ENCODE peak calls at places on chromosome 22, in four cellular contexts. H is WTC11, G is SK-N-SH, X is K562. S is an unnamed sample.

GRCh38 chr22:27871306-27872014 is 47.6 kb downstream of the PITPNB start:
- DNase-seq in H (no peak), G (no peak), X (no peak), S (no peak)

GRCh38 chr22:42969348-42969975 is 45.5 kb downstream of the PACSIN2 start:
- DNase-seq in H (no peak), G (no peak), X (no peak), S (no peak)

GRCh38 chr22:46997311-46997970 is 235.0 kb downstream of the TBC1D22A start:
- DNase-seq in H (no peak), G (no peak), X (no peak), S (no peak)

GRCh38 chr22:30286813-30287625 is 2.3 kb downstream of the CASTOR1 start:
- DNase-seq in H (peak; percentile 95), G (peak; percentile 85), X (peak; percentile 76), S (peak; percentile 98)

GRCh38 chr22:47310601-47311000 is 548.2 kb downstream of the TBC1D22A start:
- DNase-seq in H (no peak), G (no peak), X (no peak), S (no peak)

GRCh38 chr22:44901301-44901700 is 108.5 kb downstream of the PHF21B start:
- DNase-seq in H (no peak), G (no peak), X (no peak), S (no peak)

GRCh38 chr22:27409299-27409698 is 392.3 kb downstream of the MN1 start:
- DNase-seq in H (no peak), G (no peak), X (no peak), S (no peak)

GRCh38 chr22:46076651-46077339 is 73.5 kb upstream of the PPARA start:
- DNase-seq in H (peak; percentile 7), G (no peak), X (no peak), S (no peak)

GRCh38 chr22:44755956-44756361 is 3.6 kb downstream of the ARHGAP8 start:
- DNase-seq in H (no peak), G (no peak), X (no peak), S (no peak)

GRCh38 chr22:32354360-32355351 is 3.0 kb upstream of the RFPL3 start:
- DNase-seq in H (no peak), G (no peak), X (peak; percentile 30), S (no peak)

GRCh38 chr22:32306561-32306960 is 51.1 kb upstream of the RFPL3 start:
- DNase-seq in H (no peak), G (no peak), X (no peak), S (peak; percentile 24)

GRCh38 chr22:37752189-37753061 is 55.3 kb upstream of the GCAT start:
- DNase-seq in H (no peak), G (peak; percentile 94), X (no peak), S (no peak)

GRCh38 chr22:29512031-29512430 is 32.0 kb downstream of the NEFH start:
- DNase-seq in H (no peak), G (no peak), X (no peak), S (no peak)

GRCh38 chr22:24803064-24803542 is 2.9 kb upstream of the SGSM1 start:
- DNase-seq in H (peak; percentile 94), G (peak; percentile 78), X (peak; percentile 55), S (peak; percentile 97)

GRCh38 chr22:31898911-31899310 is 45.4 kb upstream of the YWHAH start:
- DNase-seq in H (no peak), G (peak; percentile 45), X (no peak), S (no peak)

GRCh38 chr22:32539631-32540449 is 65.2 kb downstream of the FBXO7 start:
- DNase-seq in H (no peak), G (no peak), X (peak; percentile 54), S (no peak)

GRCh38 chr22:22565991-22566390 is 6.9 kb upstream of the PRAME start:
- DNase-seq in H (no peak), G (no peak), X (no peak), S (no peak)

GRCh38 chr22:20319041-20319744 is 667 bp downstream of the DGCR6L start:
- DNase-seq in H (peak; percentile 38), G (peak; percentile 43), X (peak; percentile 74), S (peak; percentile 48)

GRCh38 chr22:20319745-20320658 is at the start of gene DGCR6L:
- DNase-seq in H (peak; percentile 97), G (peak; percentile 98), X (peak; percentile 100), S (peak; percentile 97)

DNA sequence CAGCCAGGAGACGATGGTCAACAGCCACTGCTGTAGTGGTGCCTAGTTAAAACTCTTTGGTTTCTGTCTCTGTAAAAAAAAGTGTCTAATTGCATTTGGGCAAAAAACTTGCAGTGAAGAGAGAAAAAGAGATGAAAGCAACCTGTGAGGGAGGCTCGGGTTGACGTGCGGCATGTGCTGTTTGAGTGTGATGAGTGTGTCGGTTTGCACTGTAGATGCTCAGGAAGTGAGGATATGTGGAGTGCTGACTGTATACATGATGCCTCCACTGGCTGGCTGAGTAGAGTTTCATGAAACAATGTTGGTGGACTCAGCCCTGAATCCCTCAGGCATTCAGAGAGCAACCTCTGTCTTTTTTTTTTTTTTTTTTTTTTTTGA is 4.3 kb upstream of the DGCR6L start:
- DNase-seq in H (no peak), G (no peak), X (no peak), S (no peak)
- TF ChIP-seq TEAD4 in H (no peak), G (no peak), X (no peak), S (no peak)

DNA sequence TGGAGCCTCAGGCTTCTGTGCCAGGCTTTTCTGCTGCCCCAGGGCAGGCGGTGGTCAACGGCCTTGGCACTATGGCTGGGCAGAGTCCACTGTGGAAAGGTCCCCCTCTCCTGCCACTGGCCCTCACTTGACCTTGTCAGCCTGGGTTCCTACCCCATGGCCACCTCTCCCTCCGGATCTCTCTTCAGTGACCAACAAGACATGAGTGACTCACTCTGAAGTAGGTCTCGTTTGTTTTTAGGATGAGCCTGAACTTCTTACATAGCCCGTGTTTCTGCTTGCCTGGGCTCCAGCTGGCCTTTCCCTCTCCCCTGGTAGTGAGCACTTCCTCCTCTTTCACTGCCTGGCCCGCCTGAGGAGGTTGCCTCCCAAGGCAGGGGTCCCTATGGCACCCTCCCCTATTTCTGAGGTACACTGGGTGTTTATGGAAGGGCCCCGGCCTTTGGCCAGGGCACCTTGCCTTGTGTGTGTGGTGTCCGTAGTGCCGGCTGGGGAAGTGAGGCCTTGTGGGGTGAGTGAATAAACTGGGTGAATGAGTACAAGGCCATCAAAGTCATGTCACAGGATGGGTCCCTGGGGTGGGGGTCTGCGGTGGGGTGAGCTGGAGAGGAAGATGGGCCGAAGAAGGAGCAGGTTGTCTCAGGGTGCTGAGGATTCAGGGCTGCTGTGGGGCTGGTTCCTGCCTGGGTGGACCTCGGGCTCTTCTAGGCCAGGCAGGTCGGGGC is 5.0 kb downstream of the SHANK3 start:
- DNase-seq in H (no peak), G (peak; percentile 8), X (no peak), S (no peak)
- TF ChIP-seq TEAD4 in H (no peak), G (no peak), X (no peak), S (no peak)

GRCh38 chr22:39718921-39719320 is 148.4 kb downstream of the CACNA1I start:
- DNase-seq in H (no peak), G (no peak), X (no peak), S (no peak)
- TF ChIP-seq TEAD4 in H (no peak), G (no peak), X (no peak), S (no peak)

GRCh38 chr22:35888181-35888870 is 140.3 kb downstream of the RBFOX2 start:
- DNase-seq in H (no peak), G (no peak), X (no peak), S (no peak)
- TF ChIP-seq TEAD4 in H (no peak), G (no peak), X (no peak), S (no peak)

GRCh38 chr22:39471421-39472141 is 14.8 kb downstream of the MGAT3 start:
- DNase-seq in H (no peak), G (no peak), X (peak; percentile 47), S (no peak)

GRCh38 chr22:39469326-39469680 is 12.5 kb downstream of the MGAT3 start:
- DNase-seq in H (no peak), G (no peak), X (no peak), S (no peak)

GRCh38 chr22:39470462-39471335 is 13.9 kb downstream of the MGAT3 start:
- DNase-seq in H (no peak), G (peak; percentile 59), X (peak; percentile 31), S (no peak)

GRCh38 chr22:39468487-39469325 is 11.9 kb downstream of the MGAT3 start:
- DNase-seq in H (no peak), G (no peak), X (no peak), S (no peak)

DNA sequence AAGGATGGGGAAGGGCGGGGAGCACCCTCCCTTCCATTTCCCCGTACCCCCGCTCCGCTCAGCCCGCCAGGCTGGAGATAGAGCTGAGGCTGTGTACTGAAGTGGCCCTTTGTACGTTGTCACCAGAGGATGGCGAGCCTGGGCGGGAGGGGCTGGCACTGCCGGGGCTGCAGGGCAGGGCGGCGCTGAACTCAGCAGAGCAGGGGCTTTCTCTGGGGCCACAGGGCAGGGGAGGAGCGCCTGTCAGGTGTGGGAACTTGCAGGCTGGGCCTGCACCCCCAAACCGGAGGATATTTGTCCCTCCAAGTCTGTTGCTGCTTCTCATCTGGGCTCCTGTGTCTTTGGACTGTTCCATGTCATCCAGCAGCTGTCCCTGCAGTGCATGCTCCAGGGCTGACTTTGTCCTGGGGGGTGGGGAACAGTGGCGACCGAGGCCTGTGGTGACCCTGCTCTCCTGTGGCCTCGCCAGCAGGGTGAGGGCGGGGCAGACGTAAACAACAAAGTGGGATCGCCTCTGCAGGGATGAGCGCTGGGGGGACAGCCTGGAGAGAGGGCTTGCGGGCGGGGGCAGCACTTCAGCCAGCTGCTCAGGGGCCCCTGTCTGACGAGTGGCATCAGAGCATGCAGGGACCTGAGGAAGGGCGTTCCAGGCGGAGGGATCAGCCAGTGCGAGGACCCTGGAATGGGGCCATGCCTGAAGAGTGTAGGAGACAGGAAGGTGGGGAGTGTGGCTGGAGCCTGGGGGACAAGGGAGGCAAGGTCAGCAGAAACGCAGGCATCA is 13.1 kb downstream of the MGAT3 start:
- DNase-seq in H (no peak), G (peak; percentile 44), X (no peak), S (no peak)
- TF ChIP-seq TEAD4 in H (no peak), G (no peak), X (no peak), S (no peak)

GRCh38 chr22:36166086-36166485 is 5.5 kb upstream of the APOL3 start:
- DNase-seq in H (no peak), G (no peak), X (no peak), S (no peak)
- TF ChIP-seq TEAD4 in H (no peak), G (no peak), X (no peak), S (no peak)